ENCODE peak calls at places on chromosome 6, in five cellular contexts. L is heart left ventricle, Y is lower leg skin, U is K562, V is tibial nerve. N is an unnamed sample.

GRCh38 chr6:104483225-104483834 is 376.4 kb downstream of the HACE1 start:
- DNase-seq in L (no peak), Y (no peak), U (peak), V (no peak), N (peak)

GRCh38 chr6:168165373-168165772 is 86.4 kb upstream of the FRMD1 start:
- DNase-seq in L (no peak), Y (peak), U (no peak), V (no peak), N (no peak)

GRCh38 chr6:53984163-53984562 is 127.1 kb upstream of the MLIP start:
- DNase-seq in L (peak), Y (no peak), U (no peak), V (no peak), N (no peak)

GRCh38 chr6:20472748-20473147 is 61.5 kb upstream of the CDKAL1 start:
- DNase-seq in L (no peak), Y (no peak), U (no peak), V (no peak), N (no peak)

GRCh38 chr6:35024601-35025054 is 116.5 kb downstream of the TCP11 start:
- DNase-seq in L (peak), Y (no peak), U (peak), V (no peak), N (peak)

GRCh38 chr6:168971549-168971948 is 282.1 kb downstream of the THBS2 start:
- DNase-seq in L (no peak), Y (no peak), U (no peak), V (no peak), N (no peak)

GRCh38 chr6:159170999-159171712 is 2.0 kb downstream of the FNDC1 start:
- DNase-seq in L (peak), Y (no peak), U (no peak), V (no peak), N (no peak)

GRCh38 chr6:118663993-118664985 is 12.9 kb upstream of the CEP85L start:
- DNase-seq in L (no peak), Y (no peak), U (no peak), V (no peak), N (no peak)

GRCh38 chr6:146700078-146700686 is 101.4 kb downstream of the ADGB start:
- DNase-seq in L (peak), Y (peak), U (peak), V (peak), N (peak)

GRCh38 chr6:46628498-46628897 is 24.1 kb downstream of the CYP39A1 start:
- DNase-seq in L (no peak), Y (no peak), U (no peak), V (no peak), N (no peak)

GRCh38 chr6:92114091-92114490 is 1305.3 kb downstream of the EPHA7 start:
- DNase-seq in L (no peak), Y (no peak), U (no peak), V (no peak), N (no peak)

GRCh38 chr6:154474636-154475428 is 35.7 kb downstream of the CNKSR3 start:
- DNase-seq in L (no peak), Y (peak), U (no peak), V (no peak), N (no peak)

GRCh38 chr6:119102901-119103300 is 24.4 kb upstream of the FAM184A start:
- DNase-seq in L (no peak), Y (no peak), U (no peak), V (no peak), N (no peak)

GRCh38 chr6:111597687-111598086 is 8.0 kb downstream of the TRAF3IP2 start:
- DNase-seq in L (no peak), Y (no peak), U (no peak), V (no peak), N (no peak)

GRCh38 chr6:15358579-15359327 is 112.9 kb downstream of the JARID2 start:
- DNase-seq in L (no peak), Y (no peak), U (no peak), V (no peak), N (no peak)

GRCh38 chr6:6891074-6891754 is 216.5 kb upstream of the RREB1 start:
- DNase-seq in L (no peak), Y (peak), U (no peak), V (no peak), N (peak)

GRCh38 chr6:74113901-74114300 is 417.9 kb downstream of the CD109 start:
- DNase-seq in L (no peak), Y (no peak), U (no peak), V (no peak), N (no peak)

GRCh38 chr6:147067184-147067583 is 137.0 kb upstream of the STXBP5 start:
- DNase-seq in L (no peak), Y (no peak), U (no peak), V (no peak), N (no peak)

GRCh38 chr6:13485303-13485702 is 2.1 kb downstream of the GFOD1 start:
- DNase-seq in L (no peak), Y (no peak), U (peak), V (no peak), N (peak)

GRCh38 chr6:56758120-56758519 is 115.4 kb upstream of the DST start:
- DNase-seq in L (no peak), Y (no peak), U (no peak), V (no peak), N (no peak)

GRCh38 chr6:327538-328183 is 35.4 kb downstream of the DUSP22 start:
- DNase-seq in L (no peak), Y (no peak), U (no peak), V (peak), N (no peak)

GRCh38 chr6:15355683-15356099 is 109.8 kb downstream of the JARID2 start:
- DNase-seq in L (no peak), Y (no peak), U (no peak), V (no peak), N (no peak)

GRCh38 chr6:31271641-31272357 is at the start of gene HLA-C:
- DNase-seq in L (peak), Y (peak), U (peak), V (peak), N (peak)
- TF ChIP-seq POLR2A in L (peak), Y (no peak), U (no peak), V (peak), N (peak)

DNA sequence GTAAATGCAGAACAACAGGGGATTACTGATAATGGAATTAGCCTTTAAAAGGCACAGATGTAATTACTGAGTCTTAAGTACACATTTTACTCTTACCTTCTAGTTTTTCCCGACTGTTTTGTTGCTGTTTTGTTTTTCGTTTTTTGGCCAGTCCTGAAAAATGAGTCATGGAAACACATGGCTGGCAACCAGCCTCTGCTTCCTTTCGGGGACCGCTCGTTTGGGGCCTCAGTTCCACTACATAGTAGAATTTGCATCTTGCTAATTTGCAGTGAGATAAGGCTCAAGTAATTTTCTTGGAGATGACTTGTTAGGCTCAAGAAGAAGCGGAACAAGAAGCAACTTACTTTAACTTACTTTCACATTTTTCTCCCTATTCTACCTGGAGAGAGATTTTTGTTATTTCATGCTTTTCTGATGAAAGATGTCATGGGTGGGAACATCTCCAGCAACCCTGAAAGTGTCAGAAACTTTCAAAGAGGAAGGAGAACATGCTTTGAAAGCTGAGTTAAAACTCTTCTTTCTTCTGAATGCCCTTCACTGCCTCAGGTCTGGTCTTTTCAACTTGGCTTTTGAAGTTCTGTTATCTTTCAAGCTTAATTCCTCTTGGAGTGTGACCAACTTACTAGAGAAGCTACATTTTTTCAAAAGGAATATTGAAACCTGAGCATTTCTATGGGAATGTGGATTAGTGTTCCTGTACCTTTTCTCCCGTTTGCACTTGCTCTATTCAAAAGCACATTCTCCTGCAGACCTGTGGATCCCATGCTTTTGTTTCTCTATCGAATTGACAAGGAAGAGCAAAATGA is 71.5 kb upstream of the HDAC2 start:
- DNase-seq in L (no peak), Y (no peak), U (no peak), V (no peak), N (no peak)
- TF ChIP-seq POLR2A in L (no peak), Y (no peak), U (no peak), V (no peak), N (no peak)

DNA sequence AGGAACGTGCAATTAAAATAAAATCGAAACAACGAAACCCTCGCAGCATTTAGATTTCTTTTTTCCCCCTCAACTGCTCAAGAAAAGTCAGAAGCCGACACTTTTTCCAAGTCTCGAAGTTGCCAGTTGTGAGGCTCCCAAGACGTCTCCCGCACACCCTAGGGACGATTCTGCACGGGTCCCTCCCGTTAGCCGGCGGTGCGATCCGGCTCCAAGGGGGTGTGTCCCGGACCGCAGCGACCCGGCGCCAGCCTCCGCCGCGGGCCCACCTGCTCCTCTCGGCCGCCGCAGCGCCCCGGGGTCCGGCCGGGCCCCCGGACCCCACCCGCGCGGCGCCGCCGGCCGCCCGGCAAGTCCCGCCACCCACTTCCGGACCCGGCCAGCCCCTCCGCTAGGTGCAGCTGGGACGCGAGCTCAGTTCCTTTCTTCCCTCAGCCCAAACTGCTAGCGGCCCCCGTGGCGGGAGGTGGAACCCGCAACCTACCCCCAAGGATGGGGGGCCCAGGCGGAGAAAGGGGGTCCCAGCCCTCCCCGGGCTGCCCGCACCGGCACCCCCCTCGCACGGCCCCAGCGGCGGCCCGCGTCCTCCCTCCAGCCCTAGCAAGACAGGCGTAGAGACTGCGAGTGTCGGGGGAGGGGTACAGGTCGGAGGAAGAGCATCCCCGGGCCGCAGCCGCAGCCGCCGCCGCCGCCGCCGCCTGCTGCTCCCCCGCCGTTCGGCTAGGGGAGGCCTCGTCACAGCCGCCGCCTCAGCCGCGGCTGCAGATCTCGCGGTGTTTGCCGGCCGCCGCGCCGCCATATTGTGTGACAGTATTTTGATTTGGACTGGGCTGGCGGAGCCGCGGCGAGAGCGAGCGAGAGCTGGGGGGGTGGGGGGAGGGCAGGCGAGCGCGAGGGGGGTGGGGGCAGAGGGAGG is 514 bp upstream of the TAB2 start:
- DNase-seq in L (peak), Y (peak), U (peak), V (peak), N (peak)
- TF ChIP-seq POLR2A in L (peak), Y (no peak), U (peak), V (peak), N (peak)

GRCh38 chr6:107185570-107185969 is 70.3 kb upstream of the BEND3 start:
- DNase-seq in L (no peak), Y (no peak), U (no peak), V (no peak), N (no peak)
- TF ChIP-seq POLR2A in L (no peak), Y (no peak), U (no peak), V (no peak), N (no peak)

DNA sequence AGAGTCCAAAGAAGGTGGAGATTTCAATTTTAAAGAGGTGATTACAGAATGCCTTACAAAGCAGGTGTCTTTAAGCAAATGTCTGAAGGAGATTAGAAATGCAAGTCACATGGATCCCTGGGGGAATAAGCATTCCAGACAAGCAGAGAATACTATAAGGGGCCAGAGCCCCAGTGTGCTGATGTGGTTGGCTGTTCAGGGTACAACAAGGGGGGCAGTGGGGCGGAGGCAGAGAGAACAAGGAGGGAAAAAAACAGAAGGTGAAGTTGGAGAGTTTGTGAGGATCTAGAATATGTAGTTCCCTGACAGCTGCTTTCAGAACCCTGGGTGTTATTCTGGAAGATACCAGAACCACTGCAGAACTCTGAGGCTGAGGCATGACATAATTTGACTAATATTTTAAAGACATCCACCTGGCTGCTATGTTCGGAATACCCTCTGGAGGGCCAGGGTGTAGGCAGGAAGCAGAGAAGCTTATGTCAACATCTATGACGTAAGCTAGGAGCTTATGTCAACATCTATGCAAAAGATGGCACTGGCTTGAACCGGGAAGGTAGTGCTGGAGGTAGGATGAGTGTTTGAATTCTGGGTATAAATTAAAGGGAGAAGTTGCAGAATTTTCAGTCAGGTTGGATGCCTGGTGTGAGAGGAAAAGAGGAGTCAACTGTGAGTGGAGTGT is 276.3 kb upstream of the AGPAT4 start:
- DNase-seq in L (no peak), Y (no peak), U (peak), V (no peak), N (no peak)
- TF ChIP-seq POLR2A in L (no peak), Y (no peak), U (no peak), V (no peak), N (no peak)

DNA sequence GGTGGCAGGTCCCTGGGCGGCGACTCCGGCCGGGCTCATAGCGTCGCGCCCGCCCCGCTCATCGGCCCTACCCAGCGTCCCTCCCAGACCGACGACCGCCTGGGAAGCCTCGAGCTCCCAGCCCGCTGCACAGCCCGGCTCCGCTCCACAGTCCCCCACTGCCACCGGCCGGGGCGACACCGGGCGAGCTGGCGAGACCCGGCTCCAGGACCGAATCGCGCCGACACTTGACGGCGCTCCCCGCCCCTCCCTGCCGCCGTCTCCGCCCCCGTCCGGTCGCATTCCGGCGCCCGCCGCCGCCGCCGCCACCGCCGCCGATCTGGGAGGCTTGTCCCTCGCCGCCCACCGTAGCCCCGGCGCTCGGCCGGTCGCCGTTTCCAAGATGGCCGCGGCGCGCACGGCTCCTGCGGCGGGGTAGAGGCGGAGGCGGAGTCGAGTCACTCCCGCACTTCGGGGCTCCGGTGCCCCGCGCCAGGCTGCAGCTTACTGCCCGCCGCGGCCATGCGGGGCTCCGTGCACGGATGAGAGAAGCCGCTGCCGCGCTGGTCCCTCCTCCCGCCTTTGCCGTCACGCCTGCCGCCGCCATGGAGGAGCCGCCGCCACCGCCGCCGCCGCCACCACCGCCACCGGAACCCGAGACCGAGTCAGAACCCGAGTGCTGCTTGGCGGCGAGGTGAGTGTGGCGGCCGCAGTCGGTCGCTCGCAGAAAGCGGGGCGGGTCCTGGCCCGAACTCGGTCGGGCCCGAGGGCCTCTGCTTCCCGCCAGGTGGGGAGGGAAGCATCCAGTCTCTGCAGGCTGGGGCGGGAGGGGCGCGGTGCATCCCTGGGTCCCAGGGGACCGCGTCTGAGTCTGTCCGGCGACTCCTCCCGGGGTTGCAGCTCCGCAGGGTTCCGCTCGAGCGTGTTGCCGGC is at the start of gene MAP3K4:
- DNase-seq in L (peak), Y (peak), U (peak), V (peak), N (peak)
- TF ChIP-seq POLR2A in L (peak), Y (no peak), U (peak), V (peak), N (peak)

N was measured in erythroblast.